ENCODE peak calls at places on chromosome 21, in five cellular contexts. K, V, D, F and P are unnamed samples.

GRCh38 chr21:27817061-27817460 is 850.2 kb upstream of the ADAMTS5 start:
- DNase-seq in K (no peak), V (no peak), D (no peak), F (no peak), P (no peak)

GRCh38 chr21:46585191-46585953 is 19.5 kb downstream of the S100B start:
- DNase-seq in K (no peak), V (no peak), D (no peak), F (no peak), P (no peak)

GRCh38 chr21:36207577-36208320 is 51.1 kb downstream of the DOP1B start:
- DNase-seq in K (no peak), V (no peak), D (peak; percentile 81), F (no peak), P (no peak)

GRCh38 chr21:43353282-43354010 is 73.5 kb downstream of the SIK1 start:
- DNase-seq in K (no peak), V (no peak), D (no peak), F (no peak), P (no peak)

GRCh38 chr21:16587141-16587570 is 857.4 kb downstream of the USP25 start:
- DNase-seq in K (no peak), V (peak; percentile 84), D (peak; percentile 65), F (peak; percentile 38), P (no peak)

GRCh38 chr21:14677023-14677422 is 130.9 kb upstream of the SAMSN1 start:
- DNase-seq in K (no peak), V (no peak), D (no peak), F (no peak), P (no peak)

GRCh38 chr21:15566692-15567091 is 163.1 kb upstream of the USP25 start:
- DNase-seq in K (no peak), V (no peak), D (no peak), F (no peak), P (no peak)

GRCh38 chr21:39373634-39374033 is 24.7 kb upstream of the HMGN1 start:
- DNase-seq in K (no peak), V (peak; percentile 56), D (peak; percentile 47), F (peak; percentile 62), P (no peak)

GRCh38 chr21:17611414-17612022 is 1.2 kb downstream of the BTG3 start:
- DNase-seq in K (no peak), V (peak; percentile 79), D (peak; percentile 94), F (peak; percentile 55), P (peak; percentile 93)

GRCh38 chr21:20882462-20883415 is 115.5 kb upstream of the NCAM2 start:
- DNase-seq in K (peak; percentile 27), V (peak; percentile 3), D (peak; percentile 0), F (no peak), P (peak; percentile 23)

GRCh38 chr21:17651526-17651925 is 38.8 kb upstream of the BTG3 start:
- DNase-seq in K (no peak), V (no peak), D (no peak), F (no peak), P (no peak)

GRCh38 chr21:44975720-44976555 is 36.1 kb downstream of the SLX9 start:
- DNase-seq in K (no peak), V (no peak), D (no peak), F (no peak), P (no peak)
- H3K4me1 ChIP-seq in K (no peaks in the 10 kb centered on the region), V (peaks cover 5% of the 10 kb centered on the region), D (peaks cover 5% of the 10 kb centered on the region), F (peaks cover 18% of the 10 kb centered on the region), P (peaks cover 63% of the 10 kb centered on the region)

GRCh38 chr21:29340228-29340627 is 41.5 kb downstream of the BACH1 start:
- DNase-seq in K (no peak), V (no peak), D (peak; percentile 55), F (no peak), P (no peak)

GRCh38 chr21:29334717-29335428 is 36.2 kb downstream of the BACH1 start:
- DNase-seq in K (no peak), V (no peak), D (peak; percentile 78), F (no peak), P (no peak)

GRCh38 chr21:29335720-29336119 is 37.0 kb downstream of the BACH1 start:
- DNase-seq in K (no peak), V (no peak), D (peak; percentile 61), F (no peak), P (no peak)

GRCh38 chr21:29342394-29342957 is 43.8 kb downstream of the BACH1 start:
- DNase-seq in K (no peak), V (peak; percentile 11), D (peak; percentile 99), F (no peak), P (no peak)

DNA sequence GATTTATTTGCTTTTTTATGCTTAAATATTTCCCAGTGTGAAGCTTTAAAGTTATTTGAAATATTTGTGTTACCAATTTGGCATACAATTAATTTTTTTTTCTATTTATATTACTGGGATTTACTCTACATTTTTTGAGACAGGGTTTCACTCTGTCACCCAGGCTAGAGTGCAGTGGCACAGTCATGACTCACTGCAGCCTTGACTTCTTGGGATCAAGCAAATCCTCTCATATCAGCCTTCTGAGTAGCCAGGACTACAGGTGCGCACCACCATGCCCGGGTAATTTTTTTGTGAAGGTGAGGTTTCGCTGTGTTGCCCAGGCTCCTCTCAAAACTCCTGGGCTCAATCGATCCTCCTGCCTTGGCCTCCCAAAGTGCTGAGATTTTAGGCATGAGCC is 39.5 kb downstream of the BACH1 start:
- DNase-seq in K (no peak), V (no peak), D (no peak), F (no peak), P (no peak)
- TF ChIP-seq MAFK in K (no peak), V (no peak), D (no peak), F (no peak), P (no peak)

GRCh38 chr21:26169061-26169610 is 1.4 kb downstream of the APP start:
- DNase-seq in K (no peak), V (peak; percentile 69), D (peak; percentile 71), F (peak; percentile 41), P (no peak)
- H3K4me1 ChIP-seq in K (peaks cover 12% of the 10 kb centered on the region), V (peaks cover 45% of the 10 kb centered on the region), D (peaks cover 10% of the 10 kb centered on the region), F (peaks cover 40% of the 10 kb centered on the region), P (peaks cover 16% of the 10 kb centered on the region)

DNA sequence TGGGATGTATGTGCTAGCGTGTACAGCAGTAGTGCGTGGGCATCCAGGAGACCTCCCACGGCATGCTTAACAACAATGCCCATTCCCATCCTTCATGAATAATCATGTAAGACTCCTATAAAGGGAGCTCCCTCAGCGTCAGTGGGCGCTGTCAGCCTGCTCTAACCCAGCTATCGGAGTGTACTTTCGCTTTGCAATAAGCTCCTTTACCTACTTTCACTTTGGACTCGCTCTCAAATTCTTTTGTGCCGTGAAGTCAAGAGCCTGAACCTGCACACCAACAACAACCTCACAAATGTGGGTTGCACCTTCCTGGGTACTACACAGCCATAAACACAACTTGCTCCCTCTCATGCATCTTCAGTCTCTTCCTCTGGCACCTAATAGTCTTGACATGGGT is 114.8 kb upstream of the PAXBP1 start:
- DNase-seq in K (no peak), V (peak; percentile 1), D (no peak), F (peak; percentile 7), P (no peak)
- TF ChIP-seq MAFK in K (no peak), V (no peak), D (no peak), F (no peak), P (no peak)

GRCh38 chr21:45359451-45360217 is 45.3 kb upstream of the COL18A1 start:
- DNase-seq in K (no peak), V (no peak), D (no peak), F (no peak), P (peak; percentile 62)

GRCh38 chr21:45358711-45359310 is 46.2 kb upstream of the COL18A1 start:
- DNase-seq in K (no peak), V (no peak), D (no peak), F (no peak), P (no peak)

GRCh38 chr21:45356653-45357435 is 48.1 kb upstream of the COL18A1 start:
- DNase-seq in K (no peak), V (no peak), D (no peak), F (peak; percentile 87), P (no peak)

GRCh38 chr21:45357436-45358260 is 47.3 kb upstream of the COL18A1 start:
- DNase-seq in K (no peak), V (no peak), D (no peak), F (no peak), P (no peak)

DNA sequence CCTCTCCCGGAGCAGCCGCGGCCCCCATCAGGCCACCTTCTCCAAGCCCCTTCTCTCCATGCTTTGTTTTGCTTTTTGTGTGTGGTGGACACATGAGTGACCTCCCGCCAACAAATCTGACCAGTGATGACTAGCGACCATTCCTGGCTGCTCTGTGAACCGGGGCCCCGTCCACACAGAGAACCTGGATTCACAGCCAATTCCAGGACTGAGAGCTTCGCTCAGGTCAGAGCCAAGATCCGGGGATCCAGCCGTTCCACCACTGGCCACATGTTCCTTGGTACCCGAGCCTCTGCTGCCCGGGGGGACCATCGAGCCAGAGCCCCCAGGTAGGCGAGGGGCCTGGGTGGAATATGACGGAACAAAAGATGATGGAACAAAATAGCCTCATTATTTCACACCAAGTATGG is 46.7 kb upstream of the COL18A1 start:
- DNase-seq in K (no peak), V (no peak), D (no peak), F (no peak), P (no peak)
- H3K4me1 ChIP-seq in K (peaks cover 8% of the 10 kb centered on the region), V (peaks cover 21% of the 10 kb centered on the region), D (peaks cover 6% of the 10 kb centered on the region), F (peaks cover 69% of the 10 kb centered on the region), P (peaks cover 71% of the 10 kb centered on the region)